ENCODE peak calls at places on chromosomes 12 and 14, in ten cellular contexts. O is stimulated activated CD4-positive, alpha-beta T cell treated with anti-CD3 and anti-CD28 coated beads, Interleukin-4, amount 100 ng/mL, for 1 hour; W is adipocyte; H is iris pigment epithelial cell; Z is SHP77; T is uterus; K is H7; F is PC-3; U is GM10248; R is glutamatergic neuron. E is an unnamed sample.

GRCh38 chr12:53998174-53998899 is 1.6 kb upstream of the HOXC9 start:
- DNase-seq in O (no peak), W (no peak), H (no peak), Z (no peak), T (no peak), K (no peak), F (no peak), U (no peak), R (no peak), E (no peak)

GRCh38 chr14:100612879-100613455 is 25.8 kb upstream of the BEGAIN start:
- DNase-seq in O (no peak), W (no peak), H (no peak), Z (no peak), T (no peak), K (peak), F (no peak), U (no peak), R (no peak), E (no peak)

GRCh38 chr12:125129592-125130255 is 64.5 kb downstream of the AACS start:
- DNase-seq in O (no peak), W (no peak), H (no peak), Z (no peak), T (no peak), K (no peak), F (no peak), U (no peak), R (no peak), E (no peak)

GRCh38 chr12:107759410-107759809 is 1.5 kb downstream of the PRDM4 start:
- DNase-seq in O (no peak), W (peak), H (peak), Z (peak), T (peak), K (no peak), F (peak), U (no peak), R (no peak), E (peak)

GRCh38 chr12:107894589-107894988 is 120.1 kb downstream of the ASCL4 start:
- DNase-seq in O (no peak), W (no peak), H (no peak), Z (no peak), T (no peak), K (no peak), F (peak), U (no peak), R (no peak), E (no peak)

GRCh38 chr14:104886690-104887622 is 21.9 kb downstream of the CEP170B start:
- DNase-seq in O (peak), W (no peak), H (no peak), Z (no peak), T (peak), K (peak), F (no peak), U (no peak), R (no peak), E (no peak)

GRCh38 chr12:74412607-74413230 is 124.9 kb upstream of the ATXN7L3B start:
- DNase-seq in O (no peak), W (peak), H (peak), Z (peak), T (no peak), K (no peak), F (peak), U (peak), R (no peak), E (no peak)

GRCh38 chr12:33438890-33439586 is 581 bp downstream of the SYT10 start:
- DNase-seq in O (no peak), W (no peak), H (peak), Z (no peak), T (no peak), K (peak), F (no peak), U (peak), R (peak), E (no peak)

GRCh38 chr12:109533487-109533740 is 39.9 kb downstream of the MMAB start:
- DNase-seq in O (no peak), W (no peak), H (no peak), Z (no peak), T (no peak), K (no peak), F (no peak), U (no peak), R (no peak), E (no peak)

GRCh38 chr14:71225108-71225507 is 317.8 kb downstream of the PCNX1 start:
- DNase-seq in O (no peak), W (no peak), H (no peak), Z (no peak), T (no peak), K (no peak), F (no peak), U (no peak), R (no peak), E (no peak)

GRCh38 chr14:105314287-105315185 is at the start of gene PACS2:
- DNase-seq in O (peak), W (peak), H (peak), Z (peak), T (peak), K (peak), F (peak), U (peak), R (peak), E (peak)

GRCh38 chr14:99654235-99655000 is 9.5 kb downstream of the HHIPL1 start:
- DNase-seq in O (no peak), W (peak), H (peak), Z (no peak), T (peak), K (no peak), F (no peak), U (no peak), R (no peak), E (peak)

GRCh38 chr12:21602774-21603173 is 1.9 kb downstream of the GYS2 start:
- DNase-seq in O (no peak), W (no peak), H (no peak), Z (no peak), T (no peak), K (no peak), F (no peak), U (no peak), R (no peak), E (no peak)